ENCODE peak calls at places on chromosome 11, in seven cellular contexts. R, D, J, H, G, M and S are unnamed samples.

GRCh38 chr11:104442320-104442719 is 278.4 kb upstream of the PDGFD start:
- DNase-seq in R (no peak), D (no peak), J (peak; percentile 48), H (no peak), G (no peak), M (no peak), S (no peak)

GRCh38 chr11:14967581-14968214 is 4.5 kb downstream of the CALCA start:
- DNase-seq in R (no peak), D (no peak), J (no peak), H (no peak), G (no peak), M (no peak), S (no peak)

GRCh38 chr11:124873980-124874379 is 8.7 kb downstream of the ROBO3 start:
- DNase-seq in R (no peak), D (peak; percentile 35), J (no peak), H (no peak), G (no peak), M (no peak), S (no peak)

GRCh38 chr11:107018274-107018901 is at the start of gene GUCY1A2:
- DNase-seq in R (peak; percentile 35), D (peak; percentile 55), J (peak; percentile 9), H (no peak), G (no peak), M (peak; percentile 44), S (no peak)

GRCh38 chr11:22194907-22195306 is 2.0 kb downstream of the ANO5 start:
- DNase-seq in R (no peak), D (no peak), J (no peak), H (no peak), G (no peak), M (no peak), S (no peak)

GRCh38 chr11:90392692-90393091 is 169.8 kb upstream of the CHORDC1 start:
- DNase-seq in R (no peak), D (no peak), J (no peak), H (no peak), G (no peak), M (no peak), S (no peak)

GRCh38 chr11:36162282-36162825 is 126.9 kb downstream of the COMMD9 start:
- DNase-seq in R (no peak), D (no peak), J (no peak), H (no peak), G (no peak), M (no peak), S (no peak)

GRCh38 chr11:65616575-65617001 is 1.0 kb downstream of the PCNX3 start:
- DNase-seq in R (peak; percentile 41), D (no peak), J (no peak), H (no peak), G (no peak), M (no peak), S (no peak)

GRCh38 chr11:115503083-115503885 is 931 bp downstream of the CADM1 start:
- DNase-seq in R (peak; percentile 74), D (peak; percentile 81), J (peak; percentile 15), H (peak; percentile 67), G (no peak), M (peak; percentile 64), S (no peak)

GRCh38 chr11:134155456-134155855 is 68.3 kb downstream of the NCAPD3 start:
- DNase-seq in R (no peak), D (no peak), J (no peak), H (no peak), G (no peak), M (no peak), S (no peak)

GRCh38 chr11:111514216-111515031 is at the start of gene HOATZ:
- DNase-seq in R (no peak), D (no peak), J (peak; percentile 18), H (no peak), G (no peak), M (peak; percentile 50), S (no peak)

GRCh38 chr11:23772081-23772480 is 724.8 kb upstream of the LUZP2 start:
- DNase-seq in R (no peak), D (no peak), J (no peak), H (no peak), G (no peak), M (no peak), S (no peak)

GRCh38 chr11:120914021-120914420 is 109.9 kb upstream of the TBCEL start:
- DNase-seq in R (no peak), D (no peak), J (no peak), H (no peak), G (no peak), M (no peak), S (no peak)

GRCh38 chr11:73729594-73730206 is 31.2 kb downstream of the RAB6A start:
- DNase-seq in R (no peak), D (no peak), J (peak; percentile 9), H (no peak), G (no peak), M (no peak), S (no peak)
- TF ChIP-seq CTCF in R (no peak), D (no peak), J (peak; percentile 55), H (no peak), G (peak; percentile 47), M (no peak), S (peak; percentile 38)

DNA sequence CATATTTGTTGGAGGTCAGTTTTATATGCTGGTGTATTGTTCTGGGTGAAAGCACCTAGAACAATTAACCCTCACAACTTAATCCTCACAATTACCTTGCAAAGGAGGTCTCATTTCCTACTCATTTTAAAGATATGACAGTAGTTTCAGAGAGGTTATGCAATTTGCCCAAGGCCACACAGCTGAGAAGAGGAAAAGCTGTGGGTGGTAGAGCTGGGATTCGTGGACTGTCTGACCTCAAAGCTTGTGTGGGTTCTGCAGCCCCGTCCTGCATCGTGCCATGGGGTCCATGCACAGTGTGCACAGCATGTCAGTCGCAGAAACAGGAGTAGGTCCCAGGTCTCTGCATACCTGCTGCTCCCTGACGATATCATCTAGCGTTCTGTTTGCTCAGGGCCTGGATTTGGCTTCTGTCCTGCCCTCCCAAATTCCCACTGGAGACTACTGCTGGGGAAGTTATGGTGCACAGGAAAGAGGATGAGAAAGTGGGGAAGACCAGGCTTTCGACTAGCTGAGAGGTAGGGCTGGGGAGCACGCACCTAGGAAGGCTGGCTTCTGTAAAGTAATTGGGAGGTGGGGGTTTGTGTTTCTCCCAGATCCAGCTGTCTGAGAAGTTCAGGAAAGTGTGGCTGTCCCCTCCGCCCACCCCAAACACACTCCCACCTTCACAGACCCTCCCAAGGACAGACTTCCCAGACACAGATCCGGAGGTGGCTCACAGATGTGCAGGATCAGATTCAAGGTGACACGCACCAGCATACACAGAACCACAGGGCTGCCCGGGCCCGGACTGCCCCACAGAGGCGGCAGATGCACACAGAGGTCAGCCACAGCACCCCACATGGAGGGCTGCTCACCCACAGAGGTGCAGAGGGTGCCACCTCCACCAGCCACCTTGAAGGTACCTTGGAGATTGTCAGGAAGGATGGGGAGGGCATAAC is 2.0 kb downstream of the BACE1 start:
- DNase-seq in R (no peak), D (peak; percentile 58), J (no peak), H (no peak), G (no peak), M (no peak), S (no peak)
- H3K4me3 ChIP-seq in R (no peak overlapping the region), D (peak overlapping the region; percentile 95), J (peak overlapping the region; percentile 76), H (no peak overlapping the region), G (no peak overlapping the region), M (no peak overlapping the region), S (peak overlapping the region; percentile 89)

GRCh38 chr11:12086271-12087074 is 23.9 kb upstream of the MICAL2 start:
- DNase-seq in R (no peak), D (peak; percentile 90), J (peak; percentile 98), H (peak; percentile 52), G (no peak), M (peak; percentile 71), S (peak; percentile 95)

GRCh38 chr11:12085371-12086251 is 24.8 kb upstream of the MICAL2 start:
- DNase-seq in R (no peak), D (no peak), J (peak; percentile 62), H (no peak), G (no peak), M (no peak), S (no peak)

GRCh38 chr11:12084191-12084717 is 26.1 kb upstream of the MICAL2 start:
- DNase-seq in R (no peak), D (no peak), J (peak; percentile 58), H (no peak), G (no peak), M (no peak), S (no peak)

GRCh38 chr11:12079726-12080556 is 30.4 kb upstream of the MICAL2 start:
- DNase-seq in R (peak; percentile 70), D (peak; percentile 86), J (peak; percentile 99), H (no peak), G (no peak), M (peak; percentile 51), S (peak; percentile 97)

GRCh38 chr11:12083380-12083779 is 27.0 kb upstream of the MICAL2 start:
- DNase-seq in R (no peak), D (no peak), J (no peak), H (no peak), G (no peak), M (no peak), S (no peak)
- TF ChIP-seq CTCF in R (no peak), D (no peak), J (peak; percentile 11), H (no peak), G (no peak), M (no peak), S (peak; percentile 18)

GRCh38 chr11:20000393-20001134 is 159.7 kb downstream of the DBX1 start:
- DNase-seq in R (peak; percentile 31), D (no peak), J (no peak), H (no peak), G (no peak), M (peak; percentile 30), S (no peak)

GRCh38 chr11:20003357-20003756 is 156.9 kb downstream of the DBX1 start:
- DNase-seq in R (no peak), D (no peak), J (no peak), H (no peak), G (no peak), M (no peak), S (no peak)

GRCh38 chr11:20002312-20003216 is 157.7 kb downstream of the DBX1 start:
- DNase-seq in R (no peak), D (no peak), J (no peak), H (no peak), G (no peak), M (no peak), S (no peak)

GRCh38 chr11:19996591-19996990 is 163.7 kb downstream of the DBX1 start:
- DNase-seq in R (no peak), D (no peak), J (no peak), H (no peak), G (no peak), M (no peak), S (no peak)

GRCh38 chr11:20000022-20000392 is 160.3 kb downstream of the DBX1 start:
- DNase-seq in R (no peak), D (no peak), J (no peak), H (no peak), G (no peak), M (no peak), S (no peak)
- H3K4me3 ChIP-seq in R (no peak overlapping the region), D (no peak overlapping the region), J (no peak overlapping the region), H (no peak overlapping the region), G (no peak overlapping the region), M (no peak overlapping the region), S (no peak overlapping the region)

DNA sequence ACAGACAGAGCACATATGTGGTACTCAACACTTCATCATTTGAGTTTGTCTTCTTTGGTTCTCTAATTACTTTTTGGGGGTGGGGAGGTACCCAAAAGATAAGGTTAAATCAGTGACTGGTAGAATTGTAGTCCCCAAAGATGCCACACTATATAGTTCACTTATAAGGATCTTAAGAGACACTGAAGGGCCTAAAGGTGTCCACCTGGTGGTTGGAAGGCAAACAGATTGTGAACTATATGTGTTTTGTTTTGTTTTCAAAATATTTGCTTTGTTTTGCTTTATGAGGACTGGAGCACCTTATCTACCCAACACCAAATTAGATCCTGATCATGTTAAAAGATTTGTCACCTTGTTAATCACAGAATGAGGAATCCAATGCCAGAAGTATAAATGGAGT is 136.1 kb downstream of the DCDC1 start:
- DNase-seq in R (no peak), D (no peak), J (peak; percentile 8), H (no peak), G (no peak), M (no peak), S (no peak)
- TF ChIP-seq CTCF in R (no peak), D (no peak), J (peak; percentile 25), H (no peak), G (no peak), M (peak; percentile 16), S (no peak)